ENCODE peak calls at places on chromosome 15, in ten cellular contexts. N, M, W, C, J, P, L, I, U and F are unnamed samples.

GRCh38 chr15:74206801-74207281 is 4.3 kb upstream of the STRA6 start:
- DNase-seq in J (no peak), W (no peak), P (no peak), U (no peak), N (no peak), L (no peak), M (no peak), C (no peak), I (no peak), F (no peak)

GRCh38 chr15:70494861-70495571 is 268.3 kb downstream of the UACA start:
- DNase-seq in I (no peak), C (no peak), U (no peak), M (peak; percentile 96), L (no peak), N (no peak), P (no peak), J (no peak), W (peak; percentile 81), F (no peak)

GRCh38 chr15:28955686-28956421 is 70.1 kb downstream of the APBA2 start:
- DNase-seq in P (no peak), N (no peak), U (no peak), M (peak; percentile 79), C (no peak), I (no peak), W (no peak), L (no peak), J (no peak), F (no peak)

GRCh38 chr15:35141743-35142356 is 56.8 kb upstream of the NANOGP8 start:
- DNase-seq in W (no peak), P (no peak), J (no peak), M (peak; percentile 96), N (no peak), I (no peak), C (no peak), L (no peak), U (no peak), F (no peak)

GRCh38 chr15:72238586-72238985 is 7.6 kb upstream of the PKM start:
- DNase-seq in U (no peak), W (no peak), I (no peak), C (no peak), J (no peak), N (no peak), M (no peak), P (no peak), L (no peak), F (no peak)

GRCh38 chr15:86852741-86853140 is 773.1 kb downstream of the AGBL1 start:
- DNase-seq in W (no peak), P (no peak), U (no peak), M (no peak), L (no peak), J (no peak), I (no peak), N (no peak), C (no peak), F (no peak)

GRCh38 chr15:77014137-77015081 is 19.5 kb downstream of the PSTPIP1 start:
- DNase-seq in M (no peak), I (no peak), N (peak; percentile 62), J (peak; percentile 33), L (no peak), P (no peak), C (no peak), U (no peak), W (no peak), F (peak; percentile 76)

GRCh38 chr15:40279437-40280141 is 3.3 kb downstream of the ANKRD63 start:
- DNase-seq in P (peak; percentile 85), U (peak; percentile 53), N (peak; percentile 79), J (peak; percentile 75), I (peak; percentile 60), C (no peak), L (peak; percentile 74), W (no peak), M (no peak), F (peak; percentile 85)

GRCh38 chr15:100651253-100651652 is 48.9 kb downstream of the ASB7 start:
- DNase-seq in J (no peak), L (no peak), P (no peak), W (no peak), C (no peak), I (no peak), U (no peak), M (peak; percentile 46), N (no peak), F (no peak)

GRCh38 chr15:73633991-73634495 is 854 bp upstream of the NPTN start:
- DNase-seq in W (no peak), L (no peak), M (peak; percentile 96), I (no peak), N (no peak), J (no peak), C (no peak), P (no peak), U (no peak), F (no peak)

GRCh38 chr15:47411733-47412530 is 305.4 kb upstream of the SEMA6D start:
- DNase-seq in U (no peak), N (no peak), J (peak; percentile 18), P (no peak), M (no peak), W (no peak), I (no peak), L (no peak), C (no peak), F (no peak)

GRCh38 chr15:52486003-52486996 is 42.4 kb downstream of the MYO5A start:
- DNase-seq in I (no peak), U (no peak), L (no peak), W (no peak), P (no peak), N (no peak), C (no peak), J (no peak), M (no peak), F (no peak)

GRCh38 chr15:55343168-55343567 is 24.1 kb downstream of the PIGB start:
- DNase-seq in W (no peak), P (no peak), N (no peak), M (no peak), C (no peak), I (no peak), J (no peak), L (no peak), U (no peak), F (no peak)

GRCh38 chr15:58568157-58568571 is 136.4 kb downstream of the LIPC start:
- DNase-seq in W (peak; percentile 50), M (no peak), L (no peak), P (no peak), I (no peak), N (peak; percentile 60), U (no peak), C (no peak), J (peak; percentile 66), F (no peak)

GRCh38 chr15:47184405-47185221 is 532.7 kb upstream of the SEMA6D start:
- DNase-seq in C (no peak), N (peak; percentile 22), U (no peak), P (peak; percentile 11), L (no peak), J (no peak), I (no peak), W (no peak), M (peak; percentile 14), F (no peak)

GRCh38 chr15:40263036-40263754 is 19.7 kb downstream of the ANKRD63 start:
- DNase-seq in C (no peak), M (peak; percentile 83), I (no peak), P (no peak), J (peak; percentile 54), W (no peak), N (no peak), U (no peak), L (no peak), F (no peak)

GRCh38 chr15:83206971-83207621 is 527 bp downstream of the HDGFL3 start:
- DNase-seq in M (no peak), J (peak; percentile 42), N (peak; percentile 56), U (peak; percentile 15), W (no peak), I (peak; percentile 18), L (peak; percentile 49), C (no peak), P (peak; percentile 68), F (peak; percentile 60)

GRCh38 chr15:79593119-79593869 is 161.2 kb downstream of the MINAR1 start:
- DNase-seq in U (no peak), J (peak; percentile 6), N (no peak), I (no peak), P (no peak), C (no peak), W (no peak), L (no peak), M (peak; percentile 22), F (no peak)
- TF ChIP-seq CTCF in U (no peak), J (peak; percentile 19), N (peak; percentile 14), I (no peak), P (no peak), C (no peak), W (peak; percentile 6), L (no peak), M (peak; percentile 34), F (no peak)

GRCh38 chr15:41562784-41563198 is 3.8 kb downstream of the TYRO3 start:
- DNase-seq in U (no peak), L (peak; percentile 81), M (peak; percentile 37), J (no peak), N (no peak), I (no peak), C (no peak), P (peak; percentile 94), W (no peak), F (no peak)
- H3K4me1 ChIP-seq in U (peaks cover 21% of the 10 kb centered on the region), L (peaks cover 4% of the 10 kb centered on the region), M (peaks cover 31% of the 10 kb centered on the region), J (peaks cover 24% of the 10 kb centered on the region), N (no peaks in the 10 kb centered on the region), I (no peaks in the 10 kb centered on the region), C (peaks cover 42% of the 10 kb centered on the region), P (peaks cover 37% of the 10 kb centered on the region), W (peaks cover 9% of the 10 kb centered on the region), F (peaks cover 32% of the 10 kb centered on the region)

DNA sequence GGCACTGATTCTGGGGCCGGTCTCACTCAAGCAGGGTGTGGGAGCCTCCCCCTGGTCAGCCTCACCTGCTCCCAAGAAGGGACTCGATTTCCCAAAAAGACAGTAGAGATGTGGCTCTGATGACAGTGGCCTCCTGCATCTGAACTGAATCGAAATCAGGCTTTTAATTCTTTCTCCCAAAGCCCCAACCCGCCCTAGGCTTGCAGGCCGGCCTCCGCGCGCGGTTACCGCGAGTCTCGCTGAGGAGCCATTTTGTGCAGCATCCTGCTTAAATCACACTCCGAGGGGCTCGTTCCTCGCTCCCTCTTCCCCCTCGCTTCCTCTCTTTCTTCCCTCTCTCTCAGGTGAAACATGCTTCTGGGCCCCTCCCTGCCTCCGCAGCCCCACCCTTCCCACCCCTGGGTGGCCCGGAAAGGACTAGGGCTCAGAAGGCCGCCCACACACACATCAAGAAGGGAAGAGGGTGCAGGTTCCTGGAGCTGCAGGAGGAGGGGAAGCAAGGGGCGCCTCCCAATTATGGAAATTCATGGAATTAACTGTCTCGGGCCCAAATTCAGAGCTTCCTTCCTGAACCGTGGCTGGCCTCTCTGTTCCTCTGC is 30.9 kb upstream of the POLG start:
- DNase-seq in I (no peak), L (no peak), M (no peak), U (no peak), J (no peak), W (no peak), P (no peak), C (no peak), N (no peak), F (no peak)
- TF ChIP-seq CTCF in I (no peak), L (no peak), M (no peak), U (no peak), J (no peak), W (no peak), P (no peak), C (no peak), N (no peak), F (no peak)

DNA sequence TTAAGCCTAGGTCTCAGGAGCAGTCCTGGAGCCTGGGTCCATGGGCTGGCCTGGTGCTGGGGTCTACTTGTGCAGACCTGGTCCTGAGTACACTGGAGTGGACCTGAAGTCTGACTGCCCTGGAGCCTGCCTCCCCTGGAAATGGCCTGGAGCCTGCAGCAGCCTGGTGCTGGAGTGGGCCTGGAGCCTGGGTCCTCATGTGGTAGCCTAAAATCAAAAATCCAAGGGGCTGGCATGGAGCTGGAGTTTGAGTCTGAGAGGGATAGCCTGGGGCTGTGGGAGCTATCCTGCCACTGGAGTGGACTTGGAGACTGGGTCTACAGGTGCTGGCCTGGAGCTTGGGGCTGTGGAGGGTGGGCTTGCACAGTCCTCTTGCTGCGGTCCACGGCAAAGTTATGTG is 15.0 kb downstream of the FAM227B start:
- DNase-seq in L (no peak), P (no peak), N (no peak), I (no peak), W (no peak), M (no peak), U (no peak), C (no peak), J (no peak), F (no peak)
- H3K4me1 ChIP-seq in L (no peaks in the 10 kb centered on the region), P (no peaks in the 10 kb centered on the region), N (no peaks in the 10 kb centered on the region), I (no peaks in the 10 kb centered on the region), W (no peaks in the 10 kb centered on the region), M (no peaks in the 10 kb centered on the region), U (no peaks in the 10 kb centered on the region), C (no peaks in the 10 kb centered on the region), J (no peaks in the 10 kb centered on the region), F (no peaks in the 10 kb centered on the region)